ENCODE peak calls at places on chromosomes 13 and 19, in seven cellular contexts. C is HepG2, X is HCT116, S is K562, D is SK-N-SH, Q is H1, F is GM12878. V is an unnamed sample.

GRCh38 chr13:113623491-113624234 is 34.3 kb downstream of the ATP4B start:
- DNase-seq in F (no peak), C (no peak), X (no peak), D (no peak), S (no peak), Q (no peak), V (no peak)

GRCh38 chr19:1400281-1401137 is 833 bp downstream of the GAMT start:
- DNase-seq in X (no peak), F (no peak), D (peak; percentile 82), S (peak; percentile 67), Q (no peak), C (peak; percentile 96), V (no peak)

GRCh38 chr13:70959376-70959775 is 851.1 kb upstream of the KLHL1 start:
- DNase-seq in X (no peak), C (no peak), D (no peak), Q (no peak), F (no peak), S (no peak), V (no peak)

GRCh38 chr13:30985637-30986205 is 53.3 kb downstream of the TEX26 start:
- DNase-seq in C (no peak), X (no peak), S (no peak), F (no peak), D (no peak), Q (no peak), V (no peak)

GRCh38 chr13:32737111-32737571 is 150.9 kb downstream of the PDS5B start:
- DNase-seq in F (peak; percentile 63), X (no peak), S (no peak), Q (no peak), D (no peak), C (no peak), V (no peak)

GRCh38 chr19:44905437-44906160 is at the start of gene APOE:
- DNase-seq in F (no peak), Q (peak; percentile 93), C (peak; percentile 81), X (no peak), D (peak; percentile 57), S (peak; percentile 59), V (no peak)

GRCh38 chr19:37928527-37929286 is 21.7 kb downstream of the SIPA1L3 start:
- DNase-seq in D (no peak), Q (no peak), F (peak; percentile 90), S (no peak), X (no peak), C (no peak), V (no peak)

GRCh38 chr19:38727868-38728660 is 16.2 kb downstream of the CAPN12 start:
- DNase-seq in C (no peak), F (no peak), D (no peak), X (no peak), S (peak; percentile 87), Q (no peak), V (no peak)

GRCh38 chr19:1118999-1119398 is 15.2 kb downstream of the GPX4 start:
- DNase-seq in C (no peak), S (no peak), D (no peak), X (no peak), F (no peak), Q (no peak), V (no peak)

GRCh38 chr19:18321729-18322091 is 1.2 kb downstream of the LSM4 start:
- DNase-seq in S (no peak), C (no peak), X (no peak), D (peak; percentile 33), F (no peak), Q (no peak), V (no peak)

GRCh38 chr19:23999821-24000610 is 85.3 kb downstream of the ZNF726 start:
- DNase-seq in Q (no peak), S (no peak), D (no peak), C (no peak), F (no peak), X (no peak), V (no peak)

GRCh38 chr19:24002256-24002945 is 84.6 kb upstream of the ZNF254 start:
- DNase-seq in C (no peak), X (no peak), F (no peak), S (no peak), D (no peak), Q (no peak), V (no peak)

GRCh38 chr19:24000656-24001055 is 86.0 kb downstream of the ZNF726 start:
- DNase-seq in X (no peak), S (no peak), Q (no peak), D (no peak), C (no peak), F (no peak), V (no peak)

GRCh38 chr19:23996549-23996948 is 81.9 kb downstream of the ZNF726 start:
- DNase-seq in S (peak; percentile 38), X (peak; percentile 3), Q (no peak), F (no peak), D (peak; percentile 57), C (peak; percentile 3), V (peak; percentile 63)

GRCh38 chr19:23998568-23998967 is 83.9 kb downstream of the ZNF726 start:
- DNase-seq in Q (no peak), D (no peak), S (no peak), F (no peak), X (no peak), C (no peak), V (no peak)
- H3K4me1 ChIP-seq in Q (no peaks in the 10 kb centered on the region), D (no peaks in the 10 kb centered on the region), S (no peaks in the 10 kb centered on the region), F (no peaks in the 10 kb centered on the region), X (no peaks in the 10 kb centered on the region), C (no peaks in the 10 kb centered on the region), V (no peaks in the 10 kb centered on the region)

GRCh38 chr19:4068058-4068966 is 1.6 kb upstream of the ZBTB7A start:
- DNase-seq in C (no peak), S (no peak), F (no peak), X (no peak), D (no peak), Q (no peak), V (no peak)

GRCh38 chr19:4067396-4068057 is 828 bp upstream of the ZBTB7A start:
- DNase-seq in X (no peak), Q (no peak), D (peak; percentile 84), F (no peak), S (peak; percentile 72), C (no peak), V (no peak)

GRCh38 chr19:4065430-4066175 is 1.1 kb downstream of the ZBTB7A start:
- DNase-seq in X (peak; percentile 91), Q (peak; percentile 96), C (peak; percentile 90), S (peak; percentile 99), D (peak; percentile 99), F (peak; percentile 65), V (peak; percentile 97)

GRCh38 chr19:4066176-4066606 is 508 bp downstream of the ZBTB7A start:
- DNase-seq in X (no peak), C (no peak), S (no peak), F (no peak), D (no peak), Q (no peak), V (no peak)

DNA sequence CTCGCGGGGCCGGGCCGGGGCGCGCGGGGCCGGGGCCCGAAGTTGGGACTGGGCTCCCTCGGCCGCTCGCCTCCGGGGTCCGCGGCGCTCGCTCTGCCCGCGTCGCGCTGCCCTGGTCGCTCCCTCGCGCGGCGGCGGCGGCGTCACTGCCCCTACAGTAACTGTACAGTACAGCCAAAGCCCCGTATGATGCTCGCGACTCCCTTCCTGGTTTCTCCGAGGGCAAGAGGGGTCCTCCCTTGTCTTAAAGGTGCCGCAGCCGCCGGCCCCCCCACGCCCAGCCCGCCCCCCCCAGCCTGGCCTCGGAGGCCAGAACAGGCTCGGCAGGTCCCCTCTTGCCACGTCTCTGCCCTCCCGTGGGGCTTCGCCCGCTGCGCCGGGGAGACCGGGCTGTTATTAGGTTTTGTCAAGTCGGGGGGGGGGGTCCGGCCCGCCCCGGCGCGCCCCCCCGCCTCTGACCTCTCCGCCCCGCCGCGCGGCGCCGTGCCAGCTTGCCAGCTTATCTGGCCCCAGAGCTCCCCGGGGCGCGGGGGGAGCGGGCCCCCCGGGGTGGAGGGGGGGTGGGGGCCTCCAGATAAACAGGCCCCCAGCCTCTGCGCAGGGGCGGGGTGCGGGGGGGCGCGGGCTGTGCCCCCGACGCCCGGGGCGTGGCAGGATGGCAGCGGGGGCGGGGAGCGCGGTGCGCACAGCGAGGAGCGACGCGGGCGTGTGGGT is at the start of gene ZBTB7A:
- DNase-seq in Q (no peak), C (peak; percentile 60), X (peak; percentile 53), F (no peak), D (peak; percentile 89), S (peak; percentile 88), V (no peak)
- TF ChIP-seq YY1 in Q (no peak), C (peak; percentile 2), X (no peak), F (no peak), D (no peak), S (no peak), V (no peak)

DNA sequence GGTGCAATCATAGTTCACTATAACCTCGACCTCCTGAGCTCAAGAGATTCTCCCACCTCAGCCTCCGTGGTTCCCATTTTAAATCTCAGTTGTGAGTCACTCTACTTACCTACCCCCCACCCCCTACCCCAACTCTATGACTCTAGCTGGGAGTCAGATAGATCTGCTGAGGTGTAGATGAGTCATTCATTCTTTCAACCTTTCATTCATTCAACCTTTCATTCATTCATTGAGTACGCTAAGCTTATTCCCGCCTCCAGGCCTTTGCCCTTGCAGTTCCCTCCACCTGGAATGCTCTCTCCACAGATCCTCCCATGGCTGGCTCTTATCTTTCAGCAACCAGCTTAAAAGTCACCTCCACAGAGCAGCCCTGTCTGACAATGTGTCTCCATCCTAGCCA is 1.1 kb upstream of the MAST1 start:
- DNase-seq in Q (no peak), F (no peak), D (no peak), S (peak; percentile 39), C (no peak), X (no peak), V (no peak)
- H3K4me1 ChIP-seq in Q (peaks cover 49% of the 10 kb centered on the region), F (peaks cover 7% of the 10 kb centered on the region), D (peaks cover 58% of the 10 kb centered on the region), S (peaks cover 53% of the 10 kb centered on the region), C (peaks cover 51% of the 10 kb centered on the region), X (peaks cover 78% of the 10 kb centered on the region), V (peaks cover 17% of the 10 kb centered on the region)

DNA sequence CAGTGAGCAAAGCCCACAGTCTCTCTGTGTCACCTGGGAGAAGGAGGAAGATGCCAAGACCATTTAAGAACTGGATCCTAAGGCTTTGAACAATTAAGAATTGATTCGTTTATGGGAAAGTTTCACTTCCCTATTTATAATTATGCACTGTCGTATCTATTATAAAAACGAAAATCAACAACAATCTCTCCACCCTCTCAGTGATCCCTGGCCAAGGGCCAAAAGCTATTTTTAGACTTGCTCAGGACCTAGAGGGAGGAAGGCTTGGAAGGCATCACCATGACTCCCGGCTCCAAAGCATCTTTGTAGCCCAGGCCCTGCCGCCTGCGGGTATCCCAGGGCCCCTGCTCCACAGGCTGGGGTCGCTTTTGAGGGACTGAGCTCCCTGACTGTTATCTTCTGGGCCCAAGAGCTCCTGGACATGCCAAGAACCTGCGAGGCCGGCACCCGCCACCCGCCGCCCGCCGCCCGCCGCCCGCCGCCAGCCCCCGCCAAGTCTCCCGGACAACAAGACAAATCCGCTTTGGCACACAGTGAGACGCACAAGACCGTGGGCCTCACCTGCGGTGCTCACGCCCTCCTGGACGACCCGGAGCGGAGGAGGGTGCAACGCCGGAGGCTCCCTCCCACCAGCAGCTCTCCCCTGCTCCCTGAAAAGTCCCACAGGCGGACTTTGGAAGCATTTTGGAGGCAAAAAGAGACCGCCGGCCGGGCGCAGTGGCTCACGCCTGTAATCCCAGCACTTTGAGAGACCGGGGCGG is 1.2 kb downstream of the RHPN2 start:
- DNase-seq in D (peak; percentile 57), S (no peak), Q (no peak), F (no peak), X (no peak), C (no peak), V (no peak)
- TF ChIP-seq YY1 in D (no peak), S (no peak), Q (no peak), F (no peak), X (no peak), C (no peak), V (no peak)

GRCh38 chr19:3595521-3596061 is 10.3 kb downstream of the GIPC3 start:
- DNase-seq in S (no peak), F (no peak), D (no peak), Q (no peak), X (no peak), C (no peak), V (no peak)
- H3K4me1 ChIP-seq in S (no peaks in the 10 kb centered on the region), F (no peaks in the 10 kb centered on the region), D (no peaks in the 10 kb centered on the region), Q (no peaks in the 10 kb centered on the region), X (no peaks in the 10 kb centered on the region), C (no peaks in the 10 kb centered on the region), V (peaks cover 2% of the 10 kb centered on the region)

GRCh38 chr19:11265177-11265784 is 3.0 kb upstream of the DOCK6 start:
- DNase-seq in S (peak; percentile 2), D (no peak), F (no peak), X (no peak), C (no peak), Q (no peak), V (no peak)
- TF ChIP-seq YY1 in S (no peak), D (no peak), F (no peak), X (no peak), C (no peak), Q (no peak), V (no peak)